ENCODE peak calls at places on chromosomes 13 and 19, in eight cellular contexts. A is tibial nerve, U is transverse colon, J is stomach, O is sigmoid colon, G is upper lobe of left lung, W is A549, V is H1. H is an unnamed sample.

GRCh38 chr13:30061217-30061616 is 210.8 kb upstream of the UBL3 start:
- DNase-seq in J (no peak), O (no peak), G (no peak), W (no peak), V (no peak), U (no peak), A (no peak), H (no peak)

GRCh38 chr13:74774252-74774651 is 640.0 kb upstream of the KLF12 start:
- DNase-seq in A (no peak), V (no peak), G (no peak), O (no peak), W (no peak), U (no peak), J (no peak), H (no peak)

GRCh38 chr13:60756306-60756705 is 359.3 kb downstream of the TDRD3 start:
- DNase-seq in W (no peak), J (no peak), G (no peak), O (no peak), U (no peak), A (no peak), V (no peak), H (no peak)

GRCh38 chr13:51793570-51794273 is 10.2 kb downstream of the DHRS12 start:
- DNase-seq in W (peak), G (no peak), U (no peak), O (peak), A (no peak), V (no peak), J (no peak), H (no peak)

GRCh38 chr13:99357149-99357596 is 50.0 kb upstream of the GPR183 start:
- DNase-seq in G (no peak), U (no peak), J (no peak), A (no peak), W (no peak), O (no peak), V (peak), H (no peak)

GRCh38 chr19:49677232-49677881 is at the start of gene PRMT1:
- DNase-seq in O (no peak), J (no peak), G (peak), U (peak), V (peak), W (peak), A (no peak), H (peak)

GRCh38 chr13:92362717-92363116 is 863.9 kb upstream of the GPC6 start:
- DNase-seq in G (no peak), J (no peak), U (no peak), A (no peak), W (no peak), O (no peak), V (no peak), H (no peak)

GRCh38 chr19:44304659-44305193 is at the start of gene ZNF235:
- DNase-seq in W (peak), V (peak), O (peak), U (peak), A (peak), G (peak), J (peak), H (peak)

GRCh38 chr19:1847684-1848398 is 442 bp downstream of the REXO1 start:
- DNase-seq in J (no peak), W (no peak), V (peak), U (peak), A (no peak), O (no peak), G (peak), H (no peak)

GRCh38 chr19:48806818-48807589 is 3.8 kb downstream of the BCAT2 start:
- DNase-seq in G (peak), A (no peak), U (peak), O (no peak), V (peak), W (peak), J (no peak), H (no peak)

DNA sequence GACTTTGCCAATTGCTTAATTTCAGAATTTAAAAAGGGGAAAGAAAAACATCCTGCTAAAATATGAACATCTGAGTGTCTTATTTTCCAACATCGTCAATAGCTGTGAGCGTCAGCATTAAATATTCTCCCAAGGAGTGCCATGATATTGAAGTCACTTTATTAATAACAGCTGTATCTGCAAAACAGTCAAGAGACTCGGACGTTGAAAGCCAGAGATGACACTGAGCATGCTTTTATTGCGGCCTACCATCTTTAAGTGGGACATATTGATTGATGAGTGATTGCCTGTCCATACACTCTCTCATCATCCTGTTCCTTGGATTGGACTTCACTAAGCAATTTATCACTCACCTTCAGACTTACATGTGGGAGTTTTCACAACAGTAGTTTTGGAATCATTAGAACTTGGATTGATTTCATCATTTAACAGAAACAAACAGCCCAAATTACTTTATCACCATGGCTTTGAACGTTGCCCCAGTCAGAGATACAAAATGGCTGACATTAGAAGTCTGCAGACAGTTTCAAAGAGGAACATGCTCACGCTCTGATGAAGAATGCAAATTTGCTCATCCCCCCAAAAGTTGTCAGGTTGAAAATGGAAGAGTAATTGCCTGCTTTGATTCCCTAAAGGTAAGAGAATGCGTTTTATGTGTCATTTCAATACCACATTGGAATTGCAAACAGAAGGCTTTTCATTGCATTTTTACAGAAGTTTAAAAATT is 53.8 kb downstream of the MBNL2 start:
- DNase-seq in A (no peak), G (no peak), U (no peak), W (no peak), V (no peak), J (no peak), O (no peak), H (no peak)
- TF ChIP-seq POLR2A in A (no peak), G (no peak), U (no peak), W (no peak), V (no peak), J (no peak), O (no peak), H (no peak)

GRCh38 chr13:58991826-58992477 is 1171.8 kb downstream of the DIAPH3 start:
- DNase-seq in W (no peak), A (no peak), J (peak), O (no peak), V (no peak), U (no peak), G (no peak), H (no peak)

GRCh38 chr13:58999851-59000250 is 1163.9 kb downstream of the DIAPH3 start:
- DNase-seq in O (no peak), W (no peak), V (no peak), U (no peak), G (no peak), J (no peak), A (no peak), H (no peak)

GRCh38 chr13:58994077-58994476 is 1169.7 kb downstream of the DIAPH3 start:
- DNase-seq in A (no peak), G (no peak), U (no peak), V (no peak), O (no peak), W (no peak), J (no peak), H (no peak)

GRCh38 chr13:58992478-58993042 is 1171.2 kb downstream of the DIAPH3 start:
- DNase-seq in A (no peak), G (no peak), U (no peak), J (no peak), W (no peak), V (no peak), O (no peak), H (no peak)

DNA sequence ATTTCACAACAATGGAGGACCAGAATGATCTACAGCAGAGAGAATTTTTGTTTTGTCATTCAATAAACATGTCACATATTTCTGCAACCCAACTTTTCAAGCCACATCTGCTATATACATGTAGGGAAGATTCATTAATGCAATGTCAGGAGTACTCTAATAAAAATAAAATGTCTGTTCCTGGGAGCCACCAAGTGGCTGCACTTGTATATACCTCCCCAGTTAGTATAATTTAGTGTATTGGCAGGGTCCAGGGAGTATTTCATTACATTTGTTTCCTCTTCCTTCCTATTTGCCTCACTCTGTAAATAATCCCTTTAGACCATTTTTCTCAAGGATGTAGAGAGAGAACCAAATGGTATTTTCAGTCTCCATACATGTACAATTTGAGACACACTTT is 1169.0 kb downstream of the DIAPH3 start:
- DNase-seq in A (no peak), G (no peak), V (no peak), U (no peak), J (no peak), O (no peak), W (no peak), H (no peak)
- TF ChIP-seq EP300 in A (no peak), G (no peak), V (no peak), U (no peak), J (no peak), O (no peak), W (no peak), H (no peak)

DNA sequence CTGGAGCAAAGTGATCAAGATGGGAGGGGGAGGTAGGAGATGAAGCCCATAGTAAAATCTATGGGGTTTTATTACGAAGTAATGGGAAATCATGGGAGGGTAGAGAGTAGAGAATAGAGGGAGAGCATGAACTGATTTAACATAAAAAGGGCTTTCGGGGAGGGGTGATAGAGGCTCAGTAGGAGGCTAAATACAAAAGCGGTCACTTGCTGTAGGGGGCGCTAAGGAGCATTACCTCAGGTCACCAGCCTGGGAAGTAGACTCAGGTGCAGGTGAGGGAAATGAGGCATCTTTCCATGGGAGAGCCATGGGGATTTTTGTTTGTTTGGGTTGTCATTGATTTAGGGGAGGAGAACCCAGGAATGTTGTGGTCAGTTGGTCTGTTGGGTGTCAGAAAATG is 14.1 kb downstream of the KRTDAP start:
- DNase-seq in A (no peak), U (no peak), V (peak), J (no peak), W (peak), O (no peak), G (no peak), H (no peak)
- TF ChIP-seq CTCF in A (no peak), U (no peak), V (peak), J (no peak), W (peak), O (no peak), G (no peak), H (no peak)

GRCh38 chr13:46183018-46183940 is 1.3 kb upstream of the LCP1 start:
- DNase-seq in J (no peak), A (no peak), W (no peak), G (no peak), V (no peak), U (no peak), O (no peak), H (no peak)
- TF ChIP-seq POLR2A in J (no peak), A (no peak), W (no peak), G (no peak), V (no peak), U (no peak), O (no peak), H (no peak)

GRCh38 chr13:63156816-63157215 is 1741.2 kb upstream of the PCDH20 start:
- DNase-seq in W (no peak), O (no peak), U (no peak), A (no peak), V (no peak), J (no peak), G (no peak), H (no peak)

GRCh38 chr13:63163903-63164302 is 1748.3 kb upstream of the PCDH20 start:
- DNase-seq in W (no peak), U (no peak), O (no peak), V (no peak), A (no peak), G (no peak), J (no peak), H (no peak)

GRCh38 chr13:63161219-63161618 is 1745.6 kb upstream of the PCDH20 start:
- DNase-seq in V (no peak), G (no peak), U (no peak), A (no peak), O (no peak), W (no peak), J (no peak), H (no peak)
- TF ChIP-seq EP300 in V (no peak), G (no peak), U (no peak), A (no peak), O (no peak), W (no peak), J (no peak), H (no peak)

GRCh38 chr13:64997438-64997837 is 2232.7 kb downstream of the PCDH9 start:
- DNase-seq in W (no peak), J (no peak), O (no peak), G (no peak), U (no peak), V (no peak), A (no peak), H (no peak)
- TF ChIP-seq CTCF in W (no peak), J (no peak), O (no peak), G (no peak), U (no peak), V (no peak), A (no peak), H (no peak)

GRCh38 chr19:33375760-33376159 is 2.3 kb downstream of the CEBPG start:
- DNase-seq in O (no peak), U (no peak), A (no peak), V (no peak), J (no peak), W (no peak), G (no peak), H (no peak)

GRCh38 chr19:33374406-33374703 is 846 bp downstream of the CEBPG start:
- DNase-seq in A (no peak), J (no peak), U (no peak), W (no peak), V (no peak), O (no peak), G (peak), H (no peak)

GRCh38 chr19:33375156-33375744 is 1.7 kb downstream of the CEBPG start:
- DNase-seq in O (no peak), A (no peak), J (no peak), U (no peak), G (no peak), V (no peak), W (no peak), H (no peak)

GRCh38 chr19:33376423-33376822 is 2.9 kb downstream of the CEBPG start:
- DNase-seq in A (peak), U (peak), O (peak), W (peak), G (no peak), J (peak), V (no peak), H (no peak)

GRCh38 chr19:33373701-33374405 is at the start of gene CEBPG:
- DNase-seq in V (peak), U (peak), O (peak), A (no peak), W (no peak), G (peak), J (peak), H (peak)
- TF ChIP-seq POLR2A in V (peak), U (no peak), O (peak), A (peak), W (peak), G (peak), J (no peak), H (peak)

GRCh38 chr19:8466018-8466417 is 21.2 kb downstream of the HNRNPM start:
- DNase-seq in O (no peak), G (no peak), W (no peak), U (no peak), A (no peak), V (no peak), J (no peak), H (no peak)

GRCh38 chr19:8463343-8463742 is 18.6 kb downstream of the HNRNPM start:
- DNase-seq in V (no peak), J (no peak), A (no peak), U (no peak), O (no peak), W (no peak), G (no peak), H (no peak)

GRCh38 chr19:8468124-8468523 is 23.3 kb downstream of the HNRNPM start:
- DNase-seq in W (no peak), A (no peak), U (no peak), O (no peak), J (no peak), V (no peak), G (no peak), H (no peak)

GRCh38 chr19:8473652-8474476 is 28.6 kb downstream of the PRAM1 start:
- DNase-seq in J (no peak), A (no peak), W (no peak), O (no peak), U (no peak), G (no peak), V (no peak), H (no peak)

GRCh38 chr19:8468761-8469458 is 24.1 kb downstream of the HNRNPM start:
- DNase-seq in W (no peak), O (no peak), A (no peak), V (no peak), G (no peak), J (no peak), U (no peak), H (no peak)
- TF ChIP-seq EP300 in W (no peak), O (no peak), A (no peak), V (no peak), G (no peak), J (no peak), U (no peak), H (no peak)

DNA sequence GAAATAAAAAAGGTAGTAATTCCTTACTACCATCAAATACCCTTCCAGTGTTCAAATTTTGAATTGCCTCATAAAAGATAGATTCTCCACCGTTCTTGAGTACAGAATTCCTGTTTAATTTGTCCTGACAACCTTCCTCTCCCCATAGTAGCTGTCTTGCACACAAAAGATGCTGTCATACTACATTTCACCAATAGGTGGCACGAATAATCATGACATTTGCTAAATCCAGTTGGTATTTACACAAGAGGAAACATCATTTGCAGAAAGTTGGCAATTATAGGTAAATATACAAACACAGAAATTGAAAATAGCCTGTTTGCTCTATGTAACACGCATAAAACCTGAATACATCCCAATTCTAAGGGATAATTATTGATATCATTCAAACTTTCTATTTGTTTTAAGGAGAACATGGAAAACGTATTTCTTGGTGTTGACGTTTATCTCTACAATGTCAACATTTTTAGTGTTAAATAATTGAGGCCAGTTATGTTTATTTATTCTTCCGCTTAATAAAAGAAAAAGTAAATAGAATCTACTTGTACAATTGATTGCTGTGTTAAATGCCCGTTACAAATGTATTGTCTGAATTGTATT is 58.3 kb upstream of the CLDN10 start:
- DNase-seq in G (no peak), A (no peak), J (no peak), V (no peak), U (no peak), O (no peak), W (peak), H (no peak)
- TF ChIP-seq CTCF in G (peak), A (peak), J (peak), V (peak), U (peak), O (peak), W (peak), H (no peak)